ENCODE peak calls at places on chromosomes 6 and 20, in seven cellular contexts. U is effector CD4-positive, alpha-beta T cell; A is stimulated activated CD8-positive, alpha-beta memory T cell treated with anti-CD3 and anti-CD28 coated beads, Interleukin-2, amount 100 ng/mL, for 1 hour; E is GM13977; G is ovary; T is NCI-H1417 treated with DMSO at 0.1 percent for 48 hours; J is stimulated activated CD4-positive, alpha-beta T cell treated with anti-CD3 and anti-CD28 coated beads, Interleukin-15, amount 100 ng/mL, for 48 hours. X is an unnamed sample.

GRCh38 chr6:35804996-35805736 is at the start of gene LHFPL5:
- DNase-seq in A (no peak), E (peak), G (peak), U (peak), J (no peak), T (peak), X (no peak)

GRCh38 chr20:41425180-41425884 is 58.7 kb upstream of the EMILIN3 start:
- DNase-seq in J (no peak), G (no peak), E (no peak), U (no peak), A (no peak), T (no peak), X (no peak)

GRCh38 chr6:1662532-1662931 is 52.8 kb downstream of the FOXC1 start:
- DNase-seq in G (no peak), T (no peak), A (no peak), U (no peak), J (no peak), E (no peak), X (no peak)

GRCh38 chr20:13822459-13822858 is 37.6 kb downstream of the NDUFAF5 start:
- DNase-seq in A (no peak), E (no peak), J (no peak), T (no peak), G (no peak), U (no peak), X (no peak)

GRCh38 chr20:21684671-21685070 is 20.8 kb upstream of the PAX1 start:
- DNase-seq in G (no peak), U (no peak), A (no peak), E (no peak), T (no peak), J (no peak), X (no peak)

GRCh38 chr20:32354592-32355416 is 3.3 kb upstream of the ASXL1 start:
- DNase-seq in E (peak), J (no peak), G (no peak), U (no peak), T (no peak), A (no peak), X (no peak)

GRCh38 chr6:165060636-165061190 is 248.7 kb downstream of the C6orf118 start:
- DNase-seq in G (no peak), A (no peak), E (no peak), U (no peak), J (no peak), T (no peak), X (no peak)

GRCh38 chr6:168149015-168149414 is 70.0 kb upstream of the FRMD1 start:
- DNase-seq in E (no peak), U (no peak), J (no peak), A (no peak), G (no peak), T (no peak), X (no peak)

GRCh38 chr20:61531553-61532345 is 279.7 kb downstream of the CDH4 start:
- DNase-seq in U (no peak), A (no peak), G (no peak), T (no peak), J (no peak), E (no peak), X (no peak)

GRCh38 chr6:136989591-136990578 is 54.9 kb downstream of the IL20RA start:
- DNase-seq in U (no peak), G (peak), E (no peak), T (no peak), J (no peak), A (no peak), X (no peak)

GRCh38 chr6:5141046-5141445 is 55.9 kb downstream of the PPP1R3G start:
- DNase-seq in G (no peak), E (no peak), J (no peak), A (no peak), U (no peak), T (no peak), X (no peak)

GRCh38 chr6:47261191-47261590 is 48.5 kb downstream of the TNFRSF21 start:
- DNase-seq in G (no peak), J (no peak), A (no peak), T (no peak), E (no peak), U (no peak), X (no peak)

GRCh38 chr20:57397693-57398108 is 6.5 kb downstream of the RBM38 start:
- DNase-seq in E (no peak), G (peak), J (no peak), T (no peak), A (no peak), U (peak), X (no peak)

GRCh38 chr20:51516855-51517254 is 25.7 kb downstream of the NFATC2 start:
- DNase-seq in G (no peak), U (no peak), T (no peak), E (no peak), A (no peak), J (no peak), X (no peak)

X was measured in tibial nerve.